ENCODE peak calls at places on chromosomes 1 and 21, in ten cellular contexts. One of them, this sample, is unnamed.

GRCh38 chr1:87113313-87113712 is 198.9 kb downstream of the HS2ST1 start:
- DNase-seq in RWPE1: no peak
- DNase-seq in adrenal gland: no peak
- DNase-seq in right atrium auricular region: peak; percentile 67
- DNase-seq in uterus: no peak
- DNase-seq in body of pancreas: no peak
- DNase-seq in A549: no peak
- DNase-seq in heart right ventricle: peak; percentile 38
- DNase-seq in tibial nerve: peak; percentile 35
- DNase-seq in spleen: no peak
- DNase-seq in this sample: no peak

GRCh38 chr1:67880056-67880601 is 46.9 kb upstream of the GNG12 start:
- DNase-seq in A549: peak; percentile 83
- DNase-seq in adrenal gland: peak; percentile 81
- DNase-seq in body of pancreas: no peak
- DNase-seq in right atrium auricular region: no peak
- DNase-seq in uterus: no peak
- DNase-seq in heart right ventricle: no peak
- DNase-seq in tibial nerve: no peak
- DNase-seq in spleen: no peak
- DNase-seq in RWPE1: peak; percentile 60
- DNase-seq in this sample: no peak

GRCh38 chr1:65235867-65236805 is 73.2 kb upstream of the DNAJC6 start:
- DNase-seq in A549: peak; percentile 37
- DNase-seq in heart right ventricle: no peak
- DNase-seq in RWPE1: no peak
- DNase-seq in right atrium auricular region: no peak
- DNase-seq in adrenal gland: no peak
- DNase-seq in uterus: no peak
- DNase-seq in tibial nerve: no peak
- DNase-seq in spleen: no peak
- DNase-seq in body of pancreas: no peak
- DNase-seq in this sample: no peak

GRCh38 chr21:28518620-28519019 is 474.1 kb downstream of the LTN1 start:
- DNase-seq in uterus: no peak
- DNase-seq in A549: no peak
- DNase-seq in body of pancreas: no peak
- DNase-seq in right atrium auricular region: no peak
- DNase-seq in heart right ventricle: no peak
- DNase-seq in RWPE1: no peak
- DNase-seq in adrenal gland: no peak
- DNase-seq in spleen: no peak
- DNase-seq in tibial nerve: no peak
- DNase-seq in this sample: no peak

GRCh38 chr1:38029725-38030511 is 16.7 kb downstream of the POU3F1 start:
- DNase-seq in RWPE1: peak; percentile 77
- DNase-seq in adrenal gland: peak; percentile 87
- DNase-seq in body of pancreas: peak; percentile 53
- DNase-seq in tibial nerve: no peak
- DNase-seq in right atrium auricular region: no peak
- DNase-seq in uterus: peak; percentile 59
- DNase-seq in A549: no peak
- DNase-seq in heart right ventricle: peak; percentile 39
- DNase-seq in spleen: no peak
- DNase-seq in this sample: peak; percentile 55

GRCh38 chr1:53402891-53403655 is 56.1 kb upstream of the DMRTB1 start:
- DNase-seq in spleen: no peak
- DNase-seq in uterus: no peak
- DNase-seq in body of pancreas: no peak
- DNase-seq in right atrium auricular region: no peak
- DNase-seq in adrenal gland: no peak
- DNase-seq in A549: no peak
- DNase-seq in heart right ventricle: no peak
- DNase-seq in tibial nerve: no peak
- DNase-seq in RWPE1: no peak
- DNase-seq in this sample: no peak

GRCh38 chr1:30696831-30697230 is 26.6 kb downstream of the MATN1 start:
- DNase-seq in uterus: peak; percentile 18
- DNase-seq in adrenal gland: no peak
- DNase-seq in RWPE1: no peak
- DNase-seq in right atrium auricular region: no peak
- DNase-seq in heart right ventricle: no peak
- DNase-seq in tibial nerve: no peak
- DNase-seq in body of pancreas: peak; percentile 5
- DNase-seq in A549: no peak
- DNase-seq in spleen: no peak
- DNase-seq in this sample: no peak

GRCh38 chr1:155128755-155129473 is 1.2 kb downstream of the EFNA1 start:
- DNase-seq in RWPE1: no peak
- DNase-seq in adrenal gland: peak; percentile 43
- DNase-seq in tibial nerve: no peak
- DNase-seq in A549: peak; percentile 42
- DNase-seq in right atrium auricular region: no peak
- DNase-seq in heart right ventricle: peak; percentile 77
- DNase-seq in uterus: peak; percentile 52
- DNase-seq in spleen: peak; percentile 71
- DNase-seq in body of pancreas: peak; percentile 65
- DNase-seq in this sample: no peak

GRCh38 chr1:63322248-63322943 is at the start of gene FOXD3:
- DNase-seq in tibial nerve: peak; percentile 57
- DNase-seq in spleen: peak; percentile 84
- DNase-seq in adrenal gland: peak; percentile 51
- DNase-seq in heart right ventricle: peak; percentile 25
- DNase-seq in RWPE1: peak; percentile 41
- DNase-seq in A549: peak; percentile 74
- DNase-seq in uterus: peak; percentile 26
- DNase-seq in body of pancreas: peak; percentile 68
- DNase-seq in right atrium auricular region: peak; percentile 67
- DNase-seq in this sample: peak; percentile 70

GRCh38 chr1:87765686-87766085 is 437.0 kb downstream of the LMO4 start:
- DNase-seq in body of pancreas: no peak
- DNase-seq in uterus: no peak
- DNase-seq in spleen: no peak
- DNase-seq in tibial nerve: no peak
- DNase-seq in A549: peak; percentile 15
- DNase-seq in heart right ventricle: no peak
- DNase-seq in adrenal gland: no peak
- DNase-seq in RWPE1: no peak
- DNase-seq in right atrium auricular region: no peak
- DNase-seq in this sample: no peak

GRCh38 chr21:41566500-41567014 is 58.6 kb upstream of the TMPRSS2 start:
- DNase-seq in uterus: no peak
- DNase-seq in spleen: no peak
- DNase-seq in body of pancreas: no peak
- DNase-seq in right atrium auricular region: no peak
- DNase-seq in A549: no peak
- DNase-seq in RWPE1: no peak
- DNase-seq in heart right ventricle: no peak
- DNase-seq in tibial nerve: no peak
- DNase-seq in adrenal gland: no peak
- DNase-seq in this sample: no peak

GRCh38 chr1:51627672-51628071 is 10.8 kb downstream of the OSBPL9 start:
- DNase-seq in uterus: no peak
- DNase-seq in right atrium auricular region: no peak
- DNase-seq in body of pancreas: no peak
- DNase-seq in RWPE1: peak; percentile 50
- DNase-seq in tibial nerve: no peak
- DNase-seq in adrenal gland: no peak
- DNase-seq in spleen: no peak
- DNase-seq in A549: peak; percentile 47
- DNase-seq in heart right ventricle: no peak
- DNase-seq in this sample: no peak

GRCh38 chr1:64320470-64320869 is 117.0 kb downstream of the UBE2U start:
- DNase-seq in adrenal gland: peak; percentile 32
- DNase-seq in body of pancreas: no peak
- DNase-seq in heart right ventricle: no peak
- DNase-seq in uterus: no peak
- DNase-seq in right atrium auricular region: no peak
- DNase-seq in A549: peak; percentile 10
- DNase-seq in RWPE1: no peak
- DNase-seq in spleen: no peak
- DNase-seq in tibial nerve: no peak
- DNase-seq in this sample: no peak

GRCh38 chr1:38221006-38221649 is 174.5 kb upstream of the POU3F1 start:
- DNase-seq in tibial nerve: no peak
- DNase-seq in spleen: no peak
- DNase-seq in RWPE1: peak; percentile 70
- DNase-seq in A549: no peak
- DNase-seq in right atrium auricular region: no peak
- DNase-seq in adrenal gland: no peak
- DNase-seq in uterus: no peak
- DNase-seq in heart right ventricle: no peak
- DNase-seq in body of pancreas: no peak
- DNase-seq in this sample: no peak

GRCh38 chr1:149848811-149849210 is 50.6 kb upstream of the BOLA1 start:
- DNase-seq in right atrium auricular region: no peak
- DNase-seq in body of pancreas: no peak
- DNase-seq in A549: no peak
- DNase-seq in tibial nerve: no peak
- DNase-seq in heart right ventricle: peak; percentile 0
- DNase-seq in RWPE1: no peak
- DNase-seq in spleen: no peak
- DNase-seq in uterus: no peak
- DNase-seq in adrenal gland: peak; percentile 0
- DNase-seq in this sample: no peak

GRCh38 chr1:221548942-221549341 is 192.9 kb downstream of the DUSP10 start:
- DNase-seq in A549: no peak
- DNase-seq in tibial nerve: no peak
- DNase-seq in heart right ventricle: no peak
- DNase-seq in RWPE1: no peak
- DNase-seq in right atrium auricular region: no peak
- DNase-seq in adrenal gland: no peak
- DNase-seq in body of pancreas: no peak
- DNase-seq in uterus: no peak
- DNase-seq in spleen: no peak
- DNase-seq in this sample: no peak

DNA sequence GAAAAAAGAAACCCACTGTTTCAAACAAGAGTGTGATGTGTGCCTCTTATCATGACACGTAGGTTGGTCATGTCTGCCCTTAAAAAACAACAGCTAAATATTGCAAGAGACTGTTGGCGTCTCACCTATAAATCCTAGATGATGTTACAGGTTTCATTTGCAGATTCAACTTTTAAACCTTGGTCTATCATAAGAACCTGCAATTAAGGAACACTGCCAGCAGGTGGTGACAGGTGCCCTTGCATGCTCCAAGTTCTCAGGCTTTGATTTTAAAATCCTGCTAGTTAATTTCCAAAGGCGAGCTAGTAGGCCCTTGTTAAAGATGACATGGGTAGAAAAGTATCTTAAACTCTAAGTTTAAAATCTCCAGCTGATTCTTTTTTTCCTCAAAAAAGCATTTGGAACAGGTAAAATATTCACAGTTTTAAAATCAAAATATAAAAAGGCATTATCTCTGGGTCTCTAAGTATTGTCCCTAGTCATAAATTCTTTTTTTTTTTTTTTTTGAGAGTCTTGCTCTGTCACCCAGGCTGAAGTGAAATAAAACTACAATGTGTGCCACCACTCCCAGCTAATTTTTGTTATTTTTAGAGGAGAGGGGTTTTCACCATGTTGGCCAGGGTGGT is 39.1 kb downstream of the CLSTN1 start:
- DNase-seq in body of pancreas: peak; percentile 72
- DNase-seq in RWPE1: peak; percentile 55
- DNase-seq in spleen: no peak
- DNase-seq in A549: peak; percentile 74
- DNase-seq in heart right ventricle: peak; percentile 33
- DNase-seq in tibial nerve: no peak
- DNase-seq in uterus: peak; percentile 67
- DNase-seq in adrenal gland: peak; percentile 42
- DNase-seq in right atrium auricular region: no peak
- DNase-seq in this sample: peak; percentile 21
- H3K27ac ChIP-seq in body of pancreas: no peak overlapping the region
- H3K27ac ChIP-seq in RWPE1: peak overlapping the region; percentile 59
- H3K27ac ChIP-seq in spleen: no peak overlapping the region
- H3K27ac ChIP-seq in A549: no peak overlapping the region
- H3K27ac ChIP-seq in heart right ventricle: no peak overlapping the region
- H3K27ac ChIP-seq in tibial nerve: no peak overlapping the region
- H3K27ac ChIP-seq in uterus: no peak overlapping the region
- H3K27ac ChIP-seq in adrenal gland: no peak overlapping the region
- H3K27ac ChIP-seq in right atrium auricular region: no peak overlapping the region
- H3K27ac ChIP-seq in this sample: no peak overlapping the region

GRCh38 chr1:111191496-111191895 is 8.9 kb downstream of the DENND2D start:
- DNase-seq in A549: no peak
- DNase-seq in uterus: no peak
- DNase-seq in heart right ventricle: no peak
- DNase-seq in spleen: no peak
- DNase-seq in tibial nerve: no peak
- DNase-seq in body of pancreas: no peak
- DNase-seq in adrenal gland: no peak
- DNase-seq in right atrium auricular region: no peak
- DNase-seq in RWPE1: no peak
- DNase-seq in this sample: no peak
- H3K27ac ChIP-seq in A549: no peak overlapping the region
- H3K27ac ChIP-seq in uterus: no peak overlapping the region
- H3K27ac ChIP-seq in heart right ventricle: no peak overlapping the region
- H3K27ac ChIP-seq in spleen: peak overlapping the region; percentile 73
- H3K27ac ChIP-seq in tibial nerve: no peak overlapping the region
- H3K27ac ChIP-seq in body of pancreas: no peak overlapping the region
- H3K27ac ChIP-seq in adrenal gland: no peak overlapping the region
- H3K27ac ChIP-seq in right atrium auricular region: no peak overlapping the region
- H3K27ac ChIP-seq in RWPE1: no peak overlapping the region
- H3K27ac ChIP-seq in this sample: no peak overlapping the region

DNA sequence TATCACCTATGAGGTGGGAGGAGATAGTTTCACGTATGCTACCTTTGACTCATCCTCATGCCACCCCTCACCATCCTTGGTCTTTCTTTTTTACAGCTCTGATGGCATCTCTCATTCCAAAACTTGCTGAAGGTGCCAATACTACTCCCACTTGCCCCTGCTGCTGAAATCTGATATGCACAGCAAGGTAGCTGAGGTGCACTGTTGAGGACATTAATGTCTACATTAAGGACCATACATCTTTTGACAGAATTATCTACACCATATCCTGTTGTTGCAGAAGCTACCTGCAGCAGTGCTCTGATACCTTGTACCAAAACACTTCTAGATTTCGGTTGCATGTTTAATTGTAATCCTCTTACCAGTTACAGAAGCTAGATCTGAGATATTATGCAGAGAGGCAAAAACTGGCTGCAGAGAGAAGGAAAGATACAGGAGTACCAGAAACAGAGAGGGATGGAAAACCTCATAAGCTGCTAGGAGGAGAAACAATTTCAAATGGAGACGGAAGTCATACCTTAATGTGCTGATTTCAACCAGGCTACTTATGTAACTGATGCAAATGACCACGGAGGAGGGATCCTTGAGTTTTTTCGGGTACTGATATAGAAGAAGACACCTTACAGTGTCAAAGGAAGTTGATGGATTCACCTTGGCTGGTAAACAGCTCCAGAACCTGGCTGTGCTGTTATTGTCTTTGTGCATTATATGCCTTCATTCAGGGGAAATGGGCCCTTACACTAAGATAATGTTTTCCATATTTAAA is 19.3 kb upstream of the PTPRC start:
- DNase-seq in right atrium auricular region: no peak
- DNase-seq in adrenal gland: no peak
- DNase-seq in tibial nerve: no peak
- DNase-seq in uterus: no peak
- DNase-seq in A549: no peak
- DNase-seq in heart right ventricle: no peak
- DNase-seq in spleen: no peak
- DNase-seq in body of pancreas: no peak
- DNase-seq in RWPE1: no peak
- DNase-seq in this sample: no peak
- H3K27ac ChIP-seq in right atrium auricular region: no peak overlapping the region
- H3K27ac ChIP-seq in adrenal gland: no peak overlapping the region
- H3K27ac ChIP-seq in tibial nerve: no peak overlapping the region
- H3K27ac ChIP-seq in uterus: no peak overlapping the region
- H3K27ac ChIP-seq in A549: no peak overlapping the region
- H3K27ac ChIP-seq in heart right ventricle: no peak overlapping the region
- H3K27ac ChIP-seq in spleen: peak overlapping the region; percentile 86
- H3K27ac ChIP-seq in body of pancreas: no peak overlapping the region
- H3K27ac ChIP-seq in RWPE1: no peak overlapping the region
- H3K27ac ChIP-seq in this sample: no peak overlapping the region

GRCh38 chr1:153573351-153573750 is 7.7 kb upstream of the S100A2 start:
- DNase-seq in right atrium auricular region: no peak
- DNase-seq in heart right ventricle: no peak
- DNase-seq in spleen: no peak
- DNase-seq in A549: no peak
- DNase-seq in RWPE1: no peak
- DNase-seq in uterus: no peak
- DNase-seq in body of pancreas: no peak
- DNase-seq in tibial nerve: no peak
- DNase-seq in adrenal gland: no peak
- DNase-seq in this sample: no peak
- H3K27ac ChIP-seq in right atrium auricular region: no peak overlapping the region
- H3K27ac ChIP-seq in heart right ventricle: peak overlapping the region; percentile 18
- H3K27ac ChIP-seq in spleen: peak overlapping the region; percentile 39
- H3K27ac ChIP-seq in A549: no peak overlapping the region
- H3K27ac ChIP-seq in RWPE1: no peak overlapping the region
- H3K27ac ChIP-seq in uterus: peak overlapping the region; percentile 18
- H3K27ac ChIP-seq in body of pancreas: peak overlapping the region; percentile 38
- H3K27ac ChIP-seq in tibial nerve: no peak overlapping the region
- H3K27ac ChIP-seq in adrenal gland: no peak overlapping the region
- H3K27ac ChIP-seq in this sample: no peak overlapping the region